ENCODE peak calls at places on chromosomes 5 and 9, in five cellular contexts. E is IMR-90; T is stimulated activated naive CD4-positive, alpha-beta T cell; X is EH; Q is left colon. W is an unnamed sample.

GRCh38 chr5:140189977-140190867 is 15.2 kb downstream of the CYSTM1 start:
- DNase-seq in E (peak), T (no peak), X (peak), Q (no peak), W (peak)

GRCh38 chr5:32001284-32001683 is 172.8 kb downstream of the GOLPH3 start:
- DNase-seq in E (no peak), T (no peak), X (no peak), Q (no peak), W (no peak)

GRCh38 chr9:77659926-77660325 is 11.8 kb upstream of the GNA14 start:
- DNase-seq in E (no peak), T (no peak), X (no peak), Q (no peak), W (no peak)

GRCh38 chr5:87298687-87299362 is 31.1 kb downstream of the RASA1 start:
- DNase-seq in E (peak), T (no peak), X (no peak), Q (no peak), W (no peak)

GRCh38 chr5:33283243-33283642 is 157.5 kb upstream of the TARS1 start:
- DNase-seq in E (no peak), T (no peak), X (no peak), Q (no peak), W (no peak)

GRCh38 chr5:88188458-88189132 is 80.0 kb downstream of the TMEM161B start:
- DNase-seq in E (no peak), T (no peak), X (no peak), Q (no peak), W (no peak)

GRCh38 chr5:148179234-148179824 is 11.0 kb downstream of the SPINK14 start:
- DNase-seq in E (peak), T (no peak), X (peak), Q (no peak), W (peak)

GRCh38 chr9:136014147-136014927 is 53.2 kb upstream of the UBAC1 start:
- DNase-seq in E (no peak), T (no peak), X (no peak), Q (peak), W (no peak)

GRCh38 chr9:37329576-37329975 is 92.9 kb upstream of the GRHPR start:
- DNase-seq in E (peak), T (no peak), X (peak), Q (no peak), W (peak)

GRCh38 chr5:29942089-29942488 is 1251.4 kb upstream of the CDH6 start:
- DNase-seq in E (no peak), T (no peak), X (no peak), Q (no peak), W (no peak)

GRCh38 chr9:105308448-105309412 is 64.3 kb downstream of the SLC44A1 start:
- DNase-seq in E (no peak), T (no peak), X (no peak), Q (no peak), W (no peak)

GRCh38 chr5:9775339-9775738 is 145.2 kb upstream of the TAS2R1 start:
- DNase-seq in E (peak), T (no peak), X (peak), Q (no peak), W (no peak)

GRCh38 chr5:134559672-134560071 is 34.2 kb downstream of the JADE2 start:
- DNase-seq in E (no peak), T (no peak), X (no peak), Q (no peak), W (no peak)

GRCh38 chr9:92887880-92888338 is 10.1 kb upstream of the ZNF484 start:
- DNase-seq in E (no peak), T (peak), X (no peak), Q (no peak), W (no peak)

GRCh38 chr5:177440211-177440989 is 6.2 kb upstream of the PRR7 start:
- DNase-seq in E (no peak), T (peak), X (no peak), Q (no peak), W (no peak)

GRCh38 chr9:117224676-117225075 is 190.2 kb downstream of the ASTN2 start:
- DNase-seq in E (no peak), T (no peak), X (no peak), Q (no peak), W (no peak)

GRCh38 chr5:83925321-83925877 is 204.7 kb upstream of the HAPLN1 start:
- DNase-seq in E (peak), T (no peak), X (peak), Q (no peak), W (no peak)

GRCh38 chr9:112180387-112180881 is 5.3 kb upstream of the SUSD1 start:
- DNase-seq in E (no peak), T (no peak), X (peak), Q (no peak), W (no peak)

GRCh38 chr5:42491699-42492098 is 68.5 kb downstream of the GHR start:
- DNase-seq in E (no peak), T (no peak), X (peak), Q (no peak), W (no peak)

GRCh38 chr9:38126730-38127129 is 57.7 kb upstream of the SHB start:
- DNase-seq in E (no peak), T (no peak), X (no peak), Q (no peak), W (no peak)

GRCh38 chr9:26163931-26164330 is 485.7 kb upstream of the TUSC1 start:
- DNase-seq in E (peak), T (no peak), X (peak), Q (no peak), W (no peak)

GRCh38 chr9:108057421-108058136 is 568.0 kb upstream of the KLF4 start:
- DNase-seq in E (peak), T (no peak), X (peak), Q (no peak), W (no peak)

GRCh38 chr5:150836703-150837102 is 9.6 kb upstream of the IRGM start:
- DNase-seq in E (no peak), T (no peak), X (no peak), Q (no peak), W (no peak)

GRCh38 chr5:16889203-16889971 is 46.7 kb downstream of the MYO10 start:
- DNase-seq in E (peak), T (no peak), X (peak), Q (no peak), W (no peak)

GRCh38 chr5:96177303-96177869 is 215.7 kb upstream of the ELL2 start:
- DNase-seq in E (peak), T (no peak), X (peak), Q (no peak), W (no peak)

GRCh38 chr9:134346840-134347239 is 20.6 kb downstream of the RXRA start:
- DNase-seq in E (no peak), T (no peak), X (no peak), Q (no peak), W (no peak)

GRCh38 chr5:42490836-42491235 is 67.6 kb downstream of the GHR start:
- DNase-seq in E (no peak), T (no peak), X (no peak), Q (no peak), W (no peak)

GRCh38 chr5:39675676-39676075 is 250.9 kb upstream of the DAB2 start:
- DNase-seq in E (no peak), T (no peak), X (no peak), Q (no peak), W (no peak)

GRCh38 chr5:129904667-129905466 is 602 bp downstream of the CHSY3 start:
- DNase-seq in E (no peak), T (no peak), X (peak), Q (peak), W (no peak)

GRCh38 chr9:5389109-5389732 is 48.5 kb downstream of the PLGRKT start:
- DNase-seq in E (peak), T (no peak), X (peak), Q (no peak), W (no peak)

GRCh38 chr5:163888366-163888765 is 382.9 kb downstream of the MAT2B start:
- DNase-seq in E (peak), T (no peak), X (no peak), Q (no peak), W (no peak)

GRCh38 chr5:7391215-7391614 is 4.7 kb upstream of the ADCY2 start:
- DNase-seq in E (no peak), T (no peak), X (no peak), Q (no peak), W (no peak)

GRCh38 chr5:63931841-63932240 is 30.4 kb downstream of the HTR1A start:
- DNase-seq in E (no peak), T (no peak), X (no peak), Q (no peak), W (no peak)

GRCh38 chr5:69217154-69217731 is 17.4 kb upstream of the CDK7 start:
- DNase-seq in E (no peak), T (peak), X (no peak), Q (peak), W (no peak)

GRCh38 chr5:1152771-1153282 is 41.0 kb upstream of the SLC12A7 start:
- DNase-seq in E (no peak), T (no peak), X (peak), Q (no peak), W (no peak)

GRCh38 chr9:107175039-107175438 is 108.0 kb upstream of the RAD23B start:
- DNase-seq in E (no peak), T (no peak), X (peak), Q (no peak), W (no peak)

GRCh38 chr5:55055183-55055582 is 31.1 kb downstream of the GZMK start:
- DNase-seq in E (no peak), T (no peak), X (no peak), Q (no peak), W (no peak)